ENCODE peak calls at places on chromosome 4, in five cellular contexts. Z is mammary epithelial cell; O is CD8-positive, alpha-beta memory T cell; J is GM23248; N is sigmoid colon. K is an unnamed sample. For H3K36me3, the result is how much of the 10 kb centered on the place peaks cover.

GRCh38 chr4:33411182-33411581 is 2691.0 kb downstream of the PCDH7 start:
- DNase-seq in J (peak), O (no peak), N (no peak), Z (no peak), K (no peak)

GRCh38 chr4:69881173-69881773 is 21.3 kb upstream of the SULT1E1 start:
- DNase-seq in N (no peak), J (peak), O (no peak), Z (peak), K (peak)

GRCh38 chr4:17174751-17175150 is 276.3 kb upstream of the LDB2 start:
- DNase-seq in N (no peak), Z (no peak), J (no peak), O (no peak), K (no peak)

GRCh38 chr4:65167719-65168118 is 502.6 kb downstream of the EPHA5 start:
- DNase-seq in Z (no peak), N (no peak), O (no peak), J (no peak), K (no peak)

GRCh38 chr4:152587127-152587526 is 51.2 kb upstream of the FBXW7 start:
- DNase-seq in Z (no peak), O (no peak), J (no peak), N (no peak), K (no peak)

GRCh38 chr4:142242156-142242555 is 603.9 kb downstream of the INPP4B start:
- DNase-seq in Z (no peak), O (no peak), N (no peak), J (peak), K (no peak)

GRCh38 chr4:94798808-94799207 is 41.1 kb downstream of the BMPR1B start:
- DNase-seq in N (no peak), Z (peak), O (no peak), J (peak), K (no peak)

GRCh38 chr4:151524610-151525009 is 115.6 kb downstream of the FHIP1A start:
- DNase-seq in Z (peak), J (no peak), O (no peak), N (no peak), K (peak)

GRCh38 chr4:84597450-84597849 is 14.5 kb downstream of the CDS1 start:
- DNase-seq in O (no peak), Z (peak), N (no peak), J (no peak), K (no peak)

GRCh38 chr4:79233820-79234219 is 92.0 kb downstream of the NAA11 start:
- DNase-seq in N (no peak), Z (no peak), J (no peak), O (no peak), K (no peak)

GRCh38 chr4:1500966-1501753 is 94.9 kb upstream of the NKX1-1 start:
- DNase-seq in N (no peak), Z (no peak), O (no peak), J (no peak), K (no peak)

GRCh38 chr4:52106142-52106541 is 55.0 kb downstream of the SPATA18 start:
- DNase-seq in N (no peak), O (no peak), Z (no peak), J (no peak), K (no peak)

GRCh38 chr4:1571986-1572385 is 112.1 kb downstream of the FAM53A start:
- DNase-seq in Z (no peak), O (no peak), J (no peak), N (peak), K (no peak)

GRCh38 chr4:78155616-78156105 is 98.5 kb downstream of the FRAS1 start:
- DNase-seq in N (no peak), O (no peak), J (no peak), Z (no peak), K (no peak)

GRCh38 chr4:133943081-133943480 is 258.5 kb downstream of the PABPC4L start:
- DNase-seq in Z (no peak), O (no peak), N (no peak), J (no peak), K (no peak)

GRCh38 chr4:113683143-113683542 is 78.4 kb downstream of the CAMK2D start:
- DNase-seq in J (no peak), N (no peak), O (peak), Z (peak), K (peak)

GRCh38 chr4:186148335-186148975 is 42.9 kb upstream of the CYP4V2 start:
- DNase-seq in O (no peak), Z (no peak), J (no peak), N (no peak), K (no peak)

GRCh38 chr4:181541396-181541795 is 701.8 kb upstream of the TENM3 start:
- DNase-seq in O (no peak), J (no peak), N (no peak), Z (peak), K (no peak)

GRCh38 chr4:114103908-114104307 is 124.5 kb upstream of the ARSJ start:
- DNase-seq in J (no peak), O (no peak), Z (no peak), N (no peak), K (peak)

GRCh38 chr4:94934864-94935263 is 177.1 kb downstream of the BMPR1B start:
- DNase-seq in O (no peak), Z (no peak), J (no peak), N (no peak), K (no peak)

GRCh38 chr4:65635051-65635821 is 35.1 kb downstream of the EPHA5 start:
- DNase-seq in O (no peak), Z (no peak), N (no peak), J (no peak), K (no peak)

GRCh38 chr4:75723117-75723801 is 1.1 kb upstream of the USO1 start:
- DNase-seq in N (no peak), J (peak), Z (peak), O (no peak), K (no peak)

GRCh38 chr4:77159798-77160197 is 2.8 kb downstream of the CCNG2 start:
- DNase-seq in Z (no peak), J (no peak), N (no peak), O (no peak), K (no peak)

GRCh38 chr4:138367942-138368341 is 125.8 kb upstream of the SLC7A11 start:
- DNase-seq in O (no peak), J (no peak), Z (no peak), N (no peak), K (no peak)

GRCh38 chr4:182306792-182307507 is 63.7 kb downstream of the TENM3 start:
- DNase-seq in Z (peak), J (no peak), O (no peak), N (no peak), K (no peak)

GRCh38 chr4:123452585-123452984 is 56.0 kb downstream of the SPRY1 start:
- DNase-seq in J (peak), Z (peak), O (no peak), N (peak), K (no peak)

GRCh38 chr4:129355529-129355928 is 259.6 kb downstream of the C4orf33 start:
- DNase-seq in N (no peak), O (no peak), Z (no peak), J (peak), K (no peak)

GRCh38 chr4:81632581-81633247 is 161.0 kb upstream of the RASGEF1B start:
- DNase-seq in O (no peak), N (no peak), J (peak), Z (peak), K (no peak)

GRCh38 chr4:69656653-69657158 is 3.7 kb upstream of the UGT2A1 start:
- DNase-seq in O (no peak), J (no peak), N (no peak), Z (no peak), K (no peak)

GRCh38 chr4:89158884-89159503 is 47.7 kb downstream of the TIGD2 start:
- DNase-seq in N (no peak), J (peak), Z (peak), O (no peak), K (peak)

GRCh38 chr4:156547891-156548290 is 423.7 kb downstream of the PDGFC start:
- DNase-seq in N (no peak), J (peak), O (no peak), Z (peak), K (no peak)

GRCh38 chr4:146520894-146521542 is 722 bp downstream of the SLC10A7 start:
- DNase-seq in N (no peak), O (peak), J (peak), Z (peak), K (peak)

GRCh38 chr4:158873795-158874359 is 105.1 kb downstream of the FNIP2 start:
- DNase-seq in J (peak), Z (peak), N (no peak), O (no peak), K (no peak)

GRCh38 chr4:83282049-83282535 is 2.5 kb downstream of the COQ2 start:
- DNase-seq in J (peak), N (no peak), O (peak), Z (peak), K (peak)

DNA sequence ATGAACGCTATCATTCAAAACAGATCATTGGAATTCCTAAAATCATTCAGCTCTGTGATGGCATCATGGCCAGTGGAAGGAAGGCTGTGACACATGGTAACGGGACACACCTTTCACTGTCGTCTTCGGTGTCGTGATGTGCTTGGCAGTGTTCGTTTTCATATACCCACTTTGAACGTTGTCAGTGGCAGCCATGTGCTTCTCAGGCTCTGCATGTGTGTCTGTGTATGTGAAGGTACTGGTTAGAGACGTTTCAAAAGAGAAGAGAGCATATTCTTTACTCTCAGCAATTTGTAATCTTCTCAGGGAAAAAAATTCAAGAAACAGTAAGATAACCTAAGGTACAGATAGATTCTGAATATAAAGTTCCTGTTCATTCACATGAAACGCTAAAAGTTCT is 70.6 kb upstream of the MSANTD1 start:
- DNase-seq in J (no peak), Z (no peak), O (no peak), N (no peak), K (no peak)
- H3K36me3 ChIP-seq in J (under half), Z (under half), O (under half), N (under half), K (under half)

DNA sequence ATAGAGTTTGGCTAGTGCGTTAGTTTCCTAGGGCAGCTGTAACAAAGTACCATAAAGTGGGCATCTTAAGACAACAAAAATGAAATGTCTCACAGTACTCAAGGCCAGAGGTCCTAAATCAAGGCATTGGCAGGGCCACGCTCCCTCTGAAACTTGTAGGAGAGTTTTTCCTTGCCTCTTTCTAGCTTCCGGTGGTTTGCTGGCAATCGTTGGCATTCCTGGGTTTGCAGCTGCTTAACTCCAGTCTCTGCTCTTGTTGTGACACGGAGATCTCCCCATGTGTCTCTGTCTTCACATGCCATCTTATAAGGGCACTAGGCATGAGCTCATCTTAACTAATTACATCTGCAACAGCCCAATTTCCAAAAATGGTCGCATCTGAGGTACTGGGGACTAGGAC is 362.0 kb upstream of the BOD1L1 start:
- DNase-seq in Z (peak), J (peak), O (no peak), N (no peak), K (no peak)
- H3K27ac ChIP-seq in Z (peak), J (peak), O (no peak), N (peak), K (no peak)

GRCh38 chr4:139696491-139696890 is 30.9 kb downstream of the MGST2 start:
- DNase-seq in J (no peak), O (no peak), N (no peak), Z (no peak), K (no peak)

GRCh38 chr4:139704915-139705485 is 39.4 kb downstream of the MGST2 start:
- DNase-seq in J (peak), O (no peak), Z (no peak), N (no peak), K (no peak)

GRCh38 chr4:139700568-139700967 is 34.9 kb downstream of the MGST2 start:
- DNase-seq in N (no peak), O (no peak), Z (no peak), J (no peak), K (no peak)
- H3K36me3 ChIP-seq in N (under half), O (under half), Z (under half), J (under half), K (under half)

DNA sequence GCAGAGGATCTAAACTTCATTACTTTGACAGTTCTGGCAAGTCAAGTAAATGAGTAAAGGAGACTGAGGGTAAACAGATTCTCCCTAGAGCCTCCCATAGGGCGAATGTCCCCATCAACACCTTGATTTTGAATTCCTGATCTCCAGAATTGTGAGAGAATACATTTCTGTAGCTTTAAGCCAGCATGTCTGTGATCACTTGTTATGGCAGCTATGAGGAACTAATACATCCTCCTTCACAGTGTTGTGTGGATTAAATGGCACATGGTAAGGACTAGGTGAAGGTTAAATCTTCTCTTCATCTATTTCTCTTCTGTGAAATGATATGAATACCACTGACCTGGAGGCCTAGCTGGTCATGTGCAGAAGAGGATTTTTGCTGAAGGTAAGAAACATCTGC is 137.3 kb downstream of the CPEB2 start:
- DNase-seq in N (no peak), Z (no peak), O (no peak), J (no peak), K (no peak)
- H3K27ac ChIP-seq in N (no peak), Z (no peak), O (no peak), J (no peak), K (no peak)

GRCh38 chr4:170079981-170080380 is 9.8 kb downstream of the AADAT start:
- DNase-seq in J (no peak), Z (no peak), O (no peak), N (no peak), K (no peak)
- H3K36me3 ChIP-seq in J (under half), Z (under half), O (under half), N (under half), K (under half)

GRCh38 chr4:38699112-38699511 is 35.1 kb downstream of the KLF3 start:
- DNase-seq in Z (no peak), O (no peak), J (no peak), N (no peak), K (no peak)

GRCh38 chr4:38693531-38693930 is 29.5 kb downstream of the KLF3 start:
- DNase-seq in N (no peak), O (no peak), Z (no peak), J (no peak), K (no peak)

GRCh38 chr4:38696697-38697096 is 32.7 kb downstream of the KLF3 start:
- DNase-seq in Z (no peak), O (no peak), J (peak), N (no peak), K (no peak)

GRCh38 chr4:38694330-38694729 is 30.3 kb downstream of the KLF3 start:
- DNase-seq in O (no peak), N (no peak), J (no peak), Z (no peak), K (no peak)

GRCh38 chr4:38695844-38696243 is 31.8 kb downstream of the KLF3 start:
- DNase-seq in J (no peak), O (no peak), N (no peak), Z (no peak), K (no peak)
- H3K27ac ChIP-seq in J (no peak), O (no peak), N (peak), Z (no peak), K (no peak)

DNA sequence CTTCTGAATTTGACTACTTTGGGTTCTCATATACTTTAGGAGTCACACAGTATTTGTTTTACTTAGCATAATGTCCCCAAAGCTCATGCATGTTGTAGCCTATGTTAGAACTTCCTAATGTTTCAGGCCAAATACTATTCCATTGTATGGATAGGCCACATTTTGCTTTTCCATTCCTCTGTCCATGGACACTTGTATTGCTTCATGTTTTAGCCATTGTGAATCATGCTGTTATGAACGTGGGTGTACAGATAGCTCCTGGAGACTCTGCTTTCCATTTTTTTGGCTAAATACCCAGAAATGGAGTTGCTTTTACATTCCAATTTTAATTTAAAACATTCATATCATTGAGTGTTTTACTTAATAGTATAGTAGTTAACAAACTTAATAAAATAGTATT is 54.5 kb downstream of the HTT start:
- DNase-seq in N (no peak), O (no peak), Z (no peak), J (peak), K (no peak)
- H3K36me3 ChIP-seq in N (half or more), O (under half), Z (under half), J (under half), K (under half)